ENCODE peak calls at places on chromosomes 2 and 18, in five cellular contexts. K, A, M, B and L are unnamed samples.

GRCh38 chr2:238834982-238835381 is 12.9 kb upstream of the TWIST2 start:
- DNase-seq in K (no peak), A (no peak), M (no peak), B (no peak), L (no peak)

GRCh38 chr2:4979127-4979526 is 713.1 kb upstream of the SOX11 start:
- DNase-seq in K (no peak), A (no peak), M (no peak), B (no peak), L (no peak)

GRCh38 chr2:165815742-165816141 is 21.7 kb upstream of the GALNT3 start:
- DNase-seq in K (no peak), A (no peak), M (no peak), B (no peak), L (no peak)

GRCh38 chr2:128457716-128458115 is 139.0 kb upstream of the HS6ST1 start:
- DNase-seq in K (no peak), A (no peak), M (no peak), B (no peak), L (no peak)

GRCh38 chr2:64296695-64297346 is 152.6 kb upstream of the PELI1 start:
- DNase-seq in K (no peak), A (no peak), M (no peak), B (no peak), L (no peak)

GRCh38 chr18:68991281-68991680 is 193.4 kb downstream of the CCDC102B start:
- DNase-seq in K (no peak), A (no peak), M (no peak), B (no peak), L (peak)

GRCh38 chr18:31206787-31207381 is 44.2 kb upstream of the DSC1 start:
- DNase-seq in K (no peak), A (peak), M (peak), B (no peak), L (peak)

GRCh38 chr2:207474871-207475485 is 54.8 kb upstream of the CREB1 start:
- DNase-seq in K (peak), A (no peak), M (peak), B (peak), L (peak)

GRCh38 chr18:79935098-79935480 is 16.4 kb downstream of the SLC66A2 start:
- DNase-seq in K (no peak), A (peak), M (no peak), B (no peak), L (no peak)

GRCh38 chr18:59842947-59843346 is 56.8 kb upstream of the PMAIP1 start:
- DNase-seq in K (no peak), A (no peak), M (no peak), B (no peak), L (no peak)

GRCh38 chr2:241863021-241863954 is 4.6 kb upstream of the PDCD1 start:
- DNase-seq in K (peak), A (no peak), M (no peak), B (no peak), L (no peak)

GRCh38 chr2:203122317-203122998 is 107.8 kb downstream of the NBEAL1 start:
- DNase-seq in K (no peak), A (no peak), M (no peak), B (no peak), L (no peak)

GRCh38 chr2:170996316-170996715 is 67.3 kb downstream of the GORASP2 start:
- DNase-seq in K (no peak), A (no peak), M (no peak), B (no peak), L (no peak)

GRCh38 chr2:187854801-187855200 is 300.6 kb upstream of the TFPI start:
- DNase-seq in K (no peak), A (no peak), M (no peak), B (no peak), L (no peak)

GRCh38 chr2:74544634-74545033 is 9.1 kb downstream of the LOXL3 start:
- DNase-seq in K (no peak), A (no peak), M (no peak), B (no peak), L (no peak)

GRCh38 chr2:24919977-24920812 is at the start of gene ADCY3:
- DNase-seq in K (peak), A (peak), M (peak), B (peak), L (peak)

GRCh38 chr2:237885931-237886701 is 26.7 kb downstream of the RAMP1 start:
- DNase-seq in K (no peak), A (peak), M (no peak), B (no peak), L (no peak)

GRCh38 chr2:37459095-37459981 is 114.9 kb downstream of the QPCT start:
- DNase-seq in K (peak), A (no peak), M (no peak), B (no peak), L (no peak)

GRCh38 chr2:81304154-81304830 is 999.7 kb upstream of the LRRTM1 start:
- DNase-seq in K (no peak), A (no peak), M (no peak), B (no peak), L (no peak)

GRCh38 chr2:95318431-95319220 is 21.5 kb downstream of the KCNIP3 start:
- DNase-seq in K (no peak), A (no peak), M (no peak), B (no peak), L (no peak)

GRCh38 chr2:20080415-20080814 is 29.0 kb upstream of the LAPTM4A start:
- DNase-seq in K (no peak), A (no peak), M (no peak), B (no peak), L (no peak)

GRCh38 chr2:181138816-181139215 is 158.4 kb downstream of the UBE2E3 start:
- DNase-seq in K (no peak), A (no peak), M (no peak), B (no peak), L (no peak)

GRCh38 chr2:37969731-37970130 is 44.6 kb downstream of the RMDN2 start:
- DNase-seq in K (no peak), A (no peak), M (no peak), B (no peak), L (no peak)

GRCh38 chr2:30031184-30031583 is 109.8 kb upstream of the ALK start:
- DNase-seq in K (no peak), A (no peak), M (no peak), B (no peak), L (no peak)

GRCh38 chr2:129748653-129749052 is 230.8 kb upstream of the RAB6C start:
- DNase-seq in K (no peak), A (no peak), M (no peak), B (no peak), L (no peak)

GRCh38 chr2:144505245-144505801 is 14.6 kb downstream of the ZEB2 start:
- DNase-seq in K (no peak), A (no peak), M (no peak), B (no peak), L (no peak)